ENCODE peak calls at places on chromosome 6, in nine cellular contexts. R is testis; Q is activated naive CD8-positive, alpha-beta T cell treated with anti-CD3 and anti-CD28 coated beads, Interleukin-2, amount 50 U/mL, for 24 hours; N is HT1080; K is H7; B is ovary; M is amniotic stem cell; F is stimulated activated CD4-positive, alpha-beta T cell treated with anti-CD3 and anti-CD28 coated beads, Interleukin-15, amount 100 ng/mL, for 1 hour; L is NCI-H1092. I is an unnamed sample.

GRCh38 chr6:126781582-126781981 is 336.9 kb upstream of the RSPO3 start:
- DNase-seq in N (no peak), L (no peak), K (no peak), F (no peak), R (no peak), Q (no peak), M (no peak), B (no peak), I (no peak)

GRCh38 chr6:90369024-90369519 is 72.4 kb upstream of the BACH2 start:
- DNase-seq in F (no peak), Q (no peak), M (peak; percentile 99), R (peak; percentile 59), B (peak; percentile 78), L (no peak), K (peak; percentile 36), N (peak; percentile 100), I (no peak)

GRCh38 chr6:11152581-11152980 is 41.1 kb upstream of the ERVFRD-1 start:
- DNase-seq in N (no peak), Q (no peak), R (no peak), B (no peak), K (no peak), F (no peak), L (no peak), M (no peak), I (no peak)

GRCh38 chr6:127162808-127163207 is 44.3 kb downstream of the RSPO3 start:
- DNase-seq in L (no peak), R (no peak), M (no peak), B (no peak), F (no peak), K (no peak), N (no peak), Q (no peak), I (no peak)

GRCh38 chr6:170434114-170434820 is 118.8 kb downstream of the PSMB1 start:
- DNase-seq in F (no peak), R (no peak), L (no peak), N (no peak), Q (no peak), B (no peak), M (no peak), K (peak; percentile 73), I (no peak)

GRCh38 chr6:140857734-140858380 is 1274.9 kb upstream of the GJE1 start:
- DNase-seq in K (no peak), R (no peak), L (no peak), F (no peak), M (peak; percentile 73), B (no peak), N (peak; percentile 60), Q (no peak), I (no peak)

GRCh38 chr6:25449774-25450173 is 170.6 kb downstream of the CARMIL1 start:
- DNase-seq in R (no peak), L (peak; percentile 34), B (no peak), K (peak; percentile 59), N (no peak), M (no peak), Q (no peak), F (no peak), I (no peak)

GRCh38 chr6:107656381-107656780 is 166.5 kb downstream of the SOBP start:
- DNase-seq in R (no peak), B (no peak), L (no peak), N (no peak), K (no peak), Q (no peak), F (no peak), M (no peak), I (no peak)

GRCh38 chr6:152277826-152278247 is 359.3 kb downstream of the SYNE1 start:
- DNase-seq in R (no peak), Q (no peak), B (peak; percentile 62), K (no peak), L (peak; percentile 2), M (no peak), N (no peak), F (no peak), I (no peak)

GRCh38 chr6:111750753-111751684 is 122.2 kb downstream of the FYN start:
- DNase-seq in Q (no peak), R (no peak), N (peak; percentile 25), M (no peak), B (no peak), K (peak; percentile 48), F (no peak), L (no peak), I (no peak)

GRCh38 chr6:32816746-32817204 is at the start of gene HLA-DOB:
- DNase-seq in M (no peak), R (no peak), K (no peak), N (no peak), F (no peak), Q (no peak), B (no peak), L (no peak), I (no peak)

GRCh38 chr6:88680654-88681053 is 282.8 kb downstream of the RNGTT start:
- DNase-seq in Q (no peak), N (no peak), L (no peak), K (no peak), R (no peak), M (no peak), B (no peak), F (no peak), I (no peak)

GRCh38 chr6:43695078-43695966 is 7.7 kb upstream of the MRPS18A start:
- DNase-seq in M (no peak), Q (no peak), R (no peak), F (no peak), N (no peak), B (no peak), L (peak; percentile 6), K (no peak), I (peak; percentile 82)

GRCh38 chr6:163364641-163365040 is 49.9 kb upstream of the QKI start:
- DNase-seq in N (no peak), F (no peak), K (no peak), L (no peak), R (no peak), M (no peak), Q (no peak), B (no peak), I (no peak)

GRCh38 chr6:138978229-138978628 is 9.8 kb downstream of the REPS1 start:
- DNase-seq in M (no peak), Q (no peak), N (no peak), K (no peak), R (no peak), L (no peak), B (no peak), F (no peak), I (no peak)

GRCh38 chr6:168208854-168209253 is 110.7 kb downstream of the DACT2 start:
- DNase-seq in M (no peak), R (no peak), L (no peak), B (no peak), Q (no peak), K (peak; percentile 89), F (no peak), N (no peak), I (no peak)

GRCh38 chr6:137651591-137652335 is 157.6 kb upstream of the OLIG3 start:
- DNase-seq in R (no peak), N (no peak), M (no peak), Q (no peak), F (no peak), L (no peak), K (no peak), B (no peak), I (no peak)

GRCh38 chr6:111842891-111843290 is 30.4 kb downstream of the FYN start:
- DNase-seq in R (no peak), F (no peak), Q (no peak), K (no peak), B (no peak), N (no peak), M (no peak), L (no peak), I (no peak)

I was measured in lower lobe of right lung.